ENCODE peak calls at places on chromosomes 1 and 21, in ten cellular contexts. U, D, F, E, O, V, A, M, H and G are unnamed samples.

GRCh38 chr1:159832309-159832708 is 5.6 kb downstream of the SLAMF8 start:
- DNase-seq in E (no peak), D (no peak), V (no peak), U (no peak), O (no peak), M (no peak), H (no peak), A (no peak), F (no peak), G (no peak)

GRCh38 chr1:201999625-202000238 is 10.7 kb upstream of the ELF3 start:
- DNase-seq in F (peak), D (peak), V (no peak), E (peak), M (peak), O (no peak), U (peak), H (no peak), A (no peak), G (peak)

GRCh38 chr1:243849089-243850012 is 692 bp downstream of the AKT3 start:
- DNase-seq in A (peak), M (peak), F (peak), U (peak), V (no peak), O (peak), H (peak), E (peak), D (peak), G (no peak)

GRCh38 chr1:201251411-201251810 is 31.9 kb upstream of the PKP1 start:
- DNase-seq in M (no peak), U (no peak), O (no peak), F (no peak), D (no peak), A (no peak), E (no peak), V (no peak), H (no peak), G (no peak)

GRCh38 chr1:226788965-226789364 is 49.9 kb upstream of the ITPKB start:
- DNase-seq in M (no peak), U (no peak), D (no peak), A (no peak), H (no peak), O (no peak), F (no peak), V (no peak), E (no peak), G (no peak)

GRCh38 chr1:200373811-200374231 is 36.0 kb downstream of the ZNF281 start:
- DNase-seq in A (no peak), M (no peak), H (no peak), V (no peak), O (no peak), F (no peak), E (no peak), D (no peak), U (no peak), G (no peak)

GRCh38 chr1:81305997-81306452 is 494.7 kb upstream of the ADGRL2 start:
- DNase-seq in M (no peak), V (no peak), A (peak), D (no peak), E (peak), O (peak), H (peak), U (peak), F (peak), G (no peak)

GRCh38 chr1:53567458-53568250 is 108.5 kb downstream of the DMRTB1 start:
- DNase-seq in O (no peak), F (no peak), H (no peak), A (no peak), U (no peak), D (no peak), V (no peak), M (no peak), E (no peak), G (no peak)

GRCh38 chr1:1014896-1015681 is 1.8 kb downstream of the ISG15 start:
- DNase-seq in V (no peak), A (peak), U (no peak), H (no peak), E (peak), O (no peak), F (peak), M (peak), D (no peak), G (no peak)

GRCh38 chr1:34924759-34925555 is 4.5 kb downstream of the DLGAP3 start:
- DNase-seq in U (peak), F (peak), O (peak), E (peak), V (no peak), D (peak), A (peak), M (peak), H (peak), G (peak)

GRCh38 chr21:44989538-44989888 is 49.7 kb downstream of the SLX9 start:
- DNase-seq in F (no peak), M (no peak), E (no peak), A (peak), D (no peak), U (no peak), H (no peak), O (no peak), V (no peak), G (no peak)

GRCh38 chr21:17466166-17466565 is 46.7 kb upstream of the CXADR start:
- DNase-seq in M (no peak), O (peak), V (no peak), U (peak), E (peak), H (no peak), D (no peak), F (no peak), A (no peak), G (no peak)

GRCh38 chr1:178513278-178513983 is 522 bp downstream of the TEX35 start:
- DNase-seq in V (no peak), F (peak), A (peak), M (no peak), U (no peak), E (peak), O (peak), H (no peak), D (no peak), G (no peak)

GRCh38 chr1:210949039-210949438 is 184.9 kb downstream of the KCNH1 start:
- DNase-seq in E (no peak), V (no peak), M (no peak), F (no peak), D (no peak), U (peak), A (no peak), H (no peak), O (no peak), G (no peak)

GRCh38 chr21:46517361-46517760 is 58.7 kb downstream of the DIP2A start:
- DNase-seq in E (no peak), H (no peak), A (peak), D (no peak), M (no peak), F (no peak), O (no peak), V (no peak), U (no peak), G (no peak)

GRCh38 chr1:78153092-78153736 is 107.4 kb downstream of the GIPC2 start:
- DNase-seq in V (no peak), A (no peak), H (no peak), F (no peak), U (no peak), E (no peak), M (no peak), O (no peak), D (no peak), G (no peak)

GRCh38 chr1:78157162-78157561 is 111.4 kb downstream of the GIPC2 start:
- DNase-seq in D (no peak), H (no peak), U (no peak), M (no peak), O (no peak), V (no peak), E (peak), F (no peak), A (no peak), G (peak)

GRCh38 chr1:78155121-78155520 is 109.4 kb downstream of the GIPC2 start:
- DNase-seq in F (no peak), U (no peak), A (no peak), M (peak), H (no peak), V (no peak), D (no peak), O (no peak), E (no peak), G (no peak)
- H3K27ac ChIP-seq in F (no peak), U (no peak), A (no peak), M (no peak), H (no peak), V (no peak), D (no peak), O (no peak), E (no peak), G (no peak)

DNA sequence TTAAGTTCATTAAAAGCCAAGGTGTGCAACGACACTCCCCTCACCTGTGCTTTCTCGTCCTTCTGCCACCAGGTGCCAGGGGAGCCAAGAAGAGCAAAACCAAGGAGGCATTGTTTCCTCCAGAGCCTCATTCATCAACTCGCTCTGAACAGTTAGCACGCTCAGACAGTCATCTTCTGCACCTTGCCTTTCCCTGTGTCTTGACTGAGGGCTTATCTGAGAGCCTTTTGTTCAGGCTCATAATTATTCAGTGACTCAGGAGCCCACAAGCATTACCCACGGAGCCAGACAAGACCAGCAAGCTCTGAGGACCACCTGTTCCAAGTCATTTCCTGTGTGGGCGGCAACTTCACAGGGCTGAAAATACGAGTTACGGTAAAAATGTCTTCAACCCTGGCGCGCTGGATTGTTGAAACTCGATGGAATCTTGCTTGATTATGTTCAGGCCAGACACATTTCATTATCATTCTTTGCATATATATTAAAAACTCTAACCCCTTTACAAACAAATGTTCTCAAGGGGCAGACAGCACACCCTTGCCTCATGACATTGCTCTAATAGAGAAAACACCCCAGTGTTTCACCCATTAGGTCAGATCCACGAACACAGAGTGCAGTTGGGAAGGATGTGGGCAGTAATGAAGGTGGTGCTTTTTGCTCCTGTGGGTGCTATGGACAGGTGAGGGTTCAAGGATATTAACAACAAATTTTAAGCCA is 89.7 kb upstream of the RUNX1 start:
- DNase-seq in D (no peak), V (peak), M (no peak), U (no peak), A (no peak), H (no peak), F (no peak), O (no peak), E (peak), G (peak)
- TF ChIP-seq CTCF in D (no peak), V (peak), M (no peak), U (no peak), A (no peak), H (no peak), F (no peak), O (no peak), E (no peak), G (no peak)

GRCh38 chr1:219702551-219703215 is 89.8 kb upstream of the ZC3H11B start:
- DNase-seq in E (peak), U (no peak), H (no peak), F (no peak), V (no peak), M (no peak), A (no peak), O (no peak), D (no peak), G (peak)
- H3K27ac ChIP-seq in E (peak), U (no peak), H (no peak), F (no peak), V (no peak), M (no peak), A (no peak), O (no peak), D (no peak), G (no peak)

DNA sequence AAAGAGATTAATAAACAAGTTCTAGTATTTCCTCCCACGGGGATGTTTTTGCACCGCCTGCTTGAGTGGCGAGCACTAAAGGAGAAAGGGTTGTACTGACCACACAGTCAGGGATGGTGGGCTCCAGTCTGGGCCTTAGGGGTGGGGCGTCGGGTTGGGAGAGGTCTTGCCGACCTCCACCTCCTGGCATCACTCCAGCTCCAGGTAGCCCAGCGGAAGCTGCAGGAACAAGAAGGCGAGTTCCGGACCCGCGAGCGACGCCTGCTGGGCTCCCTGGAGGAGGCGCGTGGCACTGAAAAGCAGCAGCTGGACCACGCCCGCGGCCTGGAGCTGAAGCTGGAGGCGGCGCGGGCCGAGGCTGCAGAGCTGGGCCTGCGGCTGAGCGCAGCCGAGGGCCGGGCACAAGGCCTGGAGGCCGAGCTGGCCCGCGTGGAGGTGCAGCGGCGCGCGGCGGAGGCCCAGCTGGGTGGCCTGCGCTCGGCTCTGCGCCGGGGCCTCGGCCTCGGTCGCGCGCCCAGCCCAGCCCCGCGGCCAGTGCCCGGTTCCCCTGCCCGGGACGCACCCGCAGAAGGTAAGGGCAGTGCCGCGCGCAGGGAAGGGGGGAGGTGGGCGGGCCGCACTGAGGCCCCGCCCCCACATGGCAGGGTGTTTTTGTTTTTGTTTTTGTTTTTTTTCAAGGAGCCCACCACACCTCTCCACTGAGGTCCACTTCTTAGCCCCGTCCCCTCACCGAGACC is 19.7 kb downstream of the MFAP2 start:
- DNase-seq in V (peak), O (peak), U (peak), M (peak), E (peak), A (peak), H (peak), F (peak), D (peak), G (peak)
- TF ChIP-seq CTCF in V (peak), O (peak), U (peak), M (peak), E (peak), A (peak), H (peak), F (peak), D (peak), G (peak)

GRCh38 chr1:237183963-237184540 is 142.1 kb downstream of the RYR2 start:
- DNase-seq in A (no peak), M (peak), H (no peak), E (no peak), V (no peak), O (no peak), D (no peak), F (no peak), U (no peak), G (no peak)
- H3K27ac ChIP-seq in A (no peak), M (no peak), H (no peak), E (no peak), V (no peak), O (no peak), D (no peak), F (no peak), U (no peak), G (no peak)

GRCh38 chr21:25888711-25889110 is 153.9 kb downstream of the GABPA start:
- DNase-seq in E (no peak), F (no peak), D (no peak), U (no peak), H (no peak), O (no peak), V (no peak), M (no peak), A (no peak), G (no peak)

GRCh38 chr21:25891596-25891995 is 156.8 kb downstream of the GABPA start:
- DNase-seq in O (no peak), A (no peak), U (no peak), D (no peak), F (no peak), H (no peak), E (no peak), V (no peak), M (no peak), G (no peak)

GRCh38 chr21:25887646-25888321 is 153.0 kb downstream of the GABPA start:
- DNase-seq in M (no peak), D (no peak), V (no peak), U (no peak), H (no peak), E (no peak), O (peak), F (no peak), A (no peak), G (no peak)

GRCh38 chr21:25887166-25887565 is 152.4 kb downstream of the GABPA start:
- DNase-seq in A (no peak), M (no peak), O (peak), V (no peak), U (peak), E (peak), H (no peak), F (no peak), D (no peak), G (no peak)

GRCh38 chr21:25889996-25890395 is 155.2 kb downstream of the GABPA start:
- DNase-seq in O (no peak), M (no peak), U (no peak), F (no peak), A (no peak), V (no peak), H (no peak), D (no peak), E (no peak), G (no peak)
- TF ChIP-seq CTCF in O (no peak), M (no peak), U (no peak), F (no peak), A (no peak), V (no peak), H (no peak), D (no peak), E (no peak), G (no peak)